ENCODE peak calls at places on chromosomes 6 and 20, in seven cellular contexts. H is neural progenitor cell, V is HCT116, M is GM23248, A is PC-3, I is OCI-LY7, F is GM23338. X is an unnamed sample.

GRCh38 chr20:16020971-16021370 is 552.3 kb downstream of the KIF16B start:
- DNase-seq in H (no peak), A (peak; percentile 95), F (no peak), M (peak; percentile 39), V (no peak), I (no peak), X (no peak)

GRCh38 chr6:56329296-56330050 is 82.1 kb upstream of the COL21A1 start:
- DNase-seq in I (no peak), V (no peak), M (peak; percentile 62), H (no peak), A (no peak), F (no peak), X (no peak)

GRCh38 chr20:33773412-33774089 is 37.6 kb upstream of the CHMP4B start:
- DNase-seq in A (no peak), F (no peak), I (peak; percentile 44), M (no peak), V (no peak), H (no peak), X (no peak)

GRCh38 chr6:12296255-12296573 is 6.1 kb downstream of the EDN1 start:
- DNase-seq in V (no peak), A (peak; percentile 91), H (no peak), F (no peak), M (peak; percentile 95), I (no peak), X (no peak)

GRCh38 chr20:50980071-50980681 is 21.6 kb downstream of the MOCS3 start:
- DNase-seq in V (no peak), F (no peak), H (no peak), A (peak; percentile 100), I (no peak), M (peak; percentile 98), X (no peak)

GRCh38 chr6:89145461-89145961 is 344 bp upstream of the PM20D2 start:
- DNase-seq in F (peak; percentile 11), I (peak; percentile 74), A (peak; percentile 31), H (peak; percentile 2), M (peak; percentile 52), V (no peak), X (peak; percentile 46)

GRCh38 chr6:28225056-28225834 is at the start of gene ZSCAN9:
- DNase-seq in A (peak; percentile 93), F (peak; percentile 96), I (peak; percentile 76), H (peak; percentile 96), V (peak; percentile 87), M (peak; percentile 92), X (peak; percentile 88)

GRCh38 chr6:162294030-162294429 is 433.5 kb downstream of the PRKN start:
- DNase-seq in I (no peak), A (no peak), H (no peak), V (no peak), F (no peak), M (no peak), X (no peak)

GRCh38 chr20:5918856-5919633 is 31.3 kb downstream of the TRMT6 start:
- DNase-seq in H (no peak), A (peak; percentile 82), M (peak; percentile 63), V (no peak), I (peak; percentile 22), F (no peak), X (no peak)

GRCh38 chr6:78300885-78301284 is 566.5 kb upstream of the IRAK1BP1 start:
- DNase-seq in V (no peak), H (no peak), F (no peak), I (no peak), M (no peak), A (peak; percentile 10), X (no peak)

GRCh38 chr6:108948252-108948651 is 100.0 kb downstream of the ARMC2 start:
- DNase-seq in A (no peak), H (no peak), M (peak; percentile 10), V (no peak), I (no peak), F (no peak), X (peak; percentile 70)

GRCh38 chr6:26173836-26174144 is 86.6 kb downstream of the HFE start:
- DNase-seq in V (no peak), I (peak; percentile 38), F (no peak), H (no peak), A (no peak), M (no peak), X (no peak)

GRCh38 chr20:1382670-1383069 is 10.2 kb downstream of the FKBP1A start:
- DNase-seq in F (no peak), I (no peak), M (peak; percentile 87), V (no peak), A (no peak), H (no peak), X (no peak)

GRCh38 chr6:136647363-136647763 is 97.1 kb upstream of the MAP7 start:
- DNase-seq in H (no peak), V (no peak), A (no peak), F (no peak), I (no peak), M (peak; percentile 39), X (no peak)

GRCh38 chr20:51767018-51767866 is 948 bp downstream of the ATP9A start:
- DNase-seq in I (peak; percentile 82), A (peak; percentile 97), F (peak; percentile 90), M (peak; percentile 61), V (peak; percentile 85), H (peak; percentile 79), X (peak; percentile 90)

GRCh38 chr6:68649669-68650068 is 14.6 kb downstream of the ADGRB3 start:
- DNase-seq in F (peak; percentile 62), I (no peak), A (no peak), H (peak; percentile 49), V (no peak), M (no peak), X (no peak)

GRCh38 chr6:28080631-28081485 is 490 bp downstream of the ZNF165 start:
- DNase-seq in H (peak; percentile 97), I (peak; percentile 95), F (peak; percentile 97), V (peak; percentile 97), A (peak; percentile 96), M (peak; percentile 98), X (peak; percentile 87)

GRCh38 chr6:153214439-153214838 is 83.4 kb upstream of the RGS17 start:
- DNase-seq in F (no peak), V (no peak), I (no peak), H (no peak), A (no peak), M (no peak), X (no peak)

GRCh38 chr6:153218184-153218792 is 87.2 kb upstream of the RGS17 start:
- DNase-seq in M (no peak), I (no peak), H (no peak), V (no peak), F (no peak), A (no peak), X (no peak)

GRCh38 chr6:153210083-153210482 is 79.0 kb upstream of the RGS17 start:
- DNase-seq in H (no peak), A (no peak), I (peak; percentile 5), F (no peak), V (no peak), M (peak; percentile 30), X (no peak)

GRCh38 chr6:153216789-153217188 is 85.7 kb upstream of the RGS17 start:
- DNase-seq in I (no peak), F (no peak), M (no peak), V (no peak), A (no peak), H (no peak), X (no peak)

DNA sequence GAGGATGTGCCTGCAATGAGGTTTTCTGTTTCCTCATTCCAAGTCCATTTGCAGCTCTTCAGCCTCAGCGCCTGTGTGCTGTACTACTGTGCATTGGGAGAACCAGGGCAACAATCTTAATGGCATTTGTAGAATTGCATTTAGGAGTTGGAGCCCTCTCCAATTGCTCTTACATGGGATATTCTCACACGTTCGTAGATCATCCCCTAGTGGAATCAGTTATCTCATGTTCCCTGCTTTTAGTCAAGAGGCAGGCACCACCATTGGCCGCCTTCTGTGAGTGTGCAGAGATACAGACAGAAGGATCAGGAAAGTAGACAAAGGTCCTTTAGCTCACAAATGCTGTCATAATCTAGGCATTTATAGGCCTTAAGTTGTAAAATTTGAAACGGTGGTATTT is 84.2 kb upstream of the RGS17 start:
- DNase-seq in M (no peak), I (no peak), F (peak; percentile 17), H (no peak), V (no peak), A (peak; percentile 4), X (no peak)
- TF ChIP-seq EZH2phosphoT487 in M (no peak), I (no peak), F (no peak), H (no peak), V (no peak), A (no peak), X (no peak)

DNA sequence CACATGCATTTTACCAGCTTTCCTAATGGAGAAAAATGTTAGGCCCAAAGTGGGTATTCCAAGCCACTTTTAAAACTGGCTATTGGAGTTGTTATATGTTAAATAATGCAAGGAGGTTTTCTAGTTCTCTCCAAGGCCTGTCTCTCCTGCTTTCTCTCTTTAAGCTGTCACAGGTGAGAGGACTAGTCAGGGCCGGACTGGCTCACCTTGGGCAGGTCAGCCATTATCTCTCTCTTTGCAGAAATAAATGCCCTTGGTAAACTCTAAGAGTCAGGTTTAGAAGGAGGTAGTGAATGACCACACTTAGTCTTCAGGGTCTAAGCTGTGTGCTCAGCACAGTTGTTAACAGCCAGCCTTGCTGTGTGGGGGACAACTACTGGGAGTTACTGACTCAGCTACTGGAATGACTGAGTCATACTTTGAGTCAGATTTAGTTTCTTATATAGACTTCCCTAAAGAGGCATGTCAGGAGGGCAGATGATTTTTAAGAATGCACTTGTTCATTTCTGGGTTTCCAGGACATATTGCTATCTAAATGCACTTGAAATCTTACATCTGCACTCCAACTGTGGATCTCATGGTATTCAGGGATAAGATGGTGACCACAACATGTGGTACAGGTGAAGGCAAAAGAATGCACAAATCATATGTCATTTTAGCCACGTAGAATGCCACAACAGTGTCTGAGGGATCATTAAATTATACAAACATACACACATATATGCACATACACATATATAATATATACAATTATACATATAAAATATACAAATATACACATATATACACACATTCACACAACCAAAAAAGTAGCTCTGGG is 719.4 kb downstream of the EPM2A start:
- DNase-seq in H (no peak), A (peak; percentile 88), V (peak; percentile 86), I (no peak), M (peak; percentile 95), F (no peak), X (no peak)
- TF ChIP-seq EZH2phosphoT487 in H (no peak), A (no peak), V (no peak), I (no peak), M (no peak), F (no peak), X (no peak)

DNA sequence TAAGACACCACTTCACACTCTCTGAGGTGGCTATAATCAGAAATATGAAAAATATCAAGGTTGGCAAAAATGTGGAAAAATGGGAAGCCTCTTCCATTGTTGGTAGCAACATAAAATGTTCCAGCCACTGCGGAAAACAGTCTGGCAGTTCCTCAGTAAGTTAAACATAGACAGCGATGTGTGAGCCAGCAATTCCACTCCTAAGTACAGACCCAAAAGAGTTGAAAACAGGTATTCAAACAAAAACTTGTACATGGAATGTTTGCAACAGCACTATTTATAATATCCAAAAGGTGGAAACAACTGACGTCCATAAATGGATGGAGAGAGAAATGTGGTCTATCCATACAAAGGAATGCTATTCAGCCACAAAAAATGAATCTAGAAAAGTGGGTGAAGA is 7.4 kb upstream of the PPDPF start:
- DNase-seq in I (no peak), A (no peak), F (no peak), H (no peak), V (no peak), M (no peak), X (no peak)
- TF ChIP-seq EZH2phosphoT487 in I (no peak), A (no peak), F (no peak), H (no peak), V (no peak), M (no peak), X (no peak)

DNA sequence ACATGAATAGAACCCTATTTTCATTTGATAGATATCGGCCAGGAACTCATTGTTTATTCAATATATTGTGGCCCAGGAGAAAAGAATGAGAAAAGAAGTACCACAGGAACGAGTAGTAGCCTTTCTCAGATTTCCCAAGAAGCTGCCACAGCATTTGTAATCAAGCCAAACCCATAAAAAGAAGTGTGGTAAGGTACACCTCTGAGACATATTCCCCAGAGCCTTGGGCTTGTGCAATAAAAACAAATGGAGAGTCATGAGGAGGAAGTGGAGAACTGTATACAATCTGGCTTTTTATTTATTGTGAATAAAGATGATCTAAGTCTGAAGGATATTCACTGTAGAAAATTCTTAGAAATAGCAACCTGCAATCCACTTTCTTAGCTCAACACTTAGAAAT is 36.7 kb downstream of the KIF6 start:
- DNase-seq in H (no peak), F (no peak), M (peak; percentile 86), V (no peak), A (peak; percentile 4), I (no peak), X (no peak)
- TF ChIP-seq EZH2phosphoT487 in H (no peak), F (no peak), M (no peak), V (no peak), A (no peak), I (no peak), X (no peak)